ENCODE peak calls at places on chromosome 4, in six cellular contexts. One of them, this sample, is unnamed.

GRCh38 chr4:3420606-3420955 is 21.2 kb upstream of the HGFAC start:
- DNase-seq in H9: no peak
- DNase-seq in H1: no peak
- DNase-seq in trophoblast cell: no peak
- DNase-seq in mesenchymal stem cell: no peak
- DNase-seq in neuronal stem cell: no peak
- DNase-seq in this sample: no peak

GRCh38 chr4:22299678-22300077 is 216.2 kb downstream of the ADGRA3 start:
- DNase-seq in mesenchymal stem cell: no peak
- DNase-seq in H9: no peak
- DNase-seq in neuronal stem cell: no peak
- DNase-seq in trophoblast cell: no peak
- DNase-seq in H1: no peak
- DNase-seq in this sample: no peak

GRCh38 chr4:140630246-140630645 is 61.5 kb upstream of the UCP1 start:
- DNase-seq in mesenchymal stem cell: no peak
- DNase-seq in H9: no peak
- DNase-seq in H1: no peak
- DNase-seq in neuronal stem cell: no peak
- DNase-seq in trophoblast cell: no peak
- DNase-seq in this sample: no peak

GRCh38 chr4:11904117-11904535 is 475.4 kb upstream of the HS3ST1 start:
- DNase-seq in trophoblast cell: no peak
- DNase-seq in H1: no peak
- DNase-seq in neuronal stem cell: no peak
- DNase-seq in mesenchymal stem cell: no peak
- DNase-seq in H9: no peak
- DNase-seq in this sample: no peak

GRCh38 chr4:62014982-62015739 is 815.0 kb downstream of the ADGRL3 start:
- DNase-seq in H1: no peak
- DNase-seq in mesenchymal stem cell: no peak
- DNase-seq in H9: no peak
- DNase-seq in neuronal stem cell: no peak
- DNase-seq in trophoblast cell: no peak
- DNase-seq in this sample: no peak

GRCh38 chr4:60450054-60450453 is 750.1 kb upstream of the ADGRL3 start:
- DNase-seq in neuronal stem cell: no peak
- DNase-seq in mesenchymal stem cell: no peak
- DNase-seq in trophoblast cell: no peak
- DNase-seq in H1: no peak
- DNase-seq in H9: no peak
- DNase-seq in this sample: no peak

GRCh38 chr4:17545374-17546140 is 30.6 kb downstream of the CLRN2 start:
- DNase-seq in mesenchymal stem cell: no peak
- DNase-seq in H9: no peak
- DNase-seq in neuronal stem cell: no peak
- DNase-seq in trophoblast cell: no peak
- DNase-seq in H1: no peak
- DNase-seq in this sample: no peak

GRCh38 chr4:60682901-60683300 is 517.2 kb upstream of the ADGRL3 start:
- DNase-seq in H9: no peak
- DNase-seq in mesenchymal stem cell: no peak
- DNase-seq in H1: no peak
- DNase-seq in trophoblast cell: no peak
- DNase-seq in neuronal stem cell: no peak
- DNase-seq in this sample: peak

GRCh38 chr4:159290321-159291030 is 187.6 kb downstream of the RAPGEF2 start:
- DNase-seq in mesenchymal stem cell: no peak
- DNase-seq in H1: no peak
- DNase-seq in trophoblast cell: no peak
- DNase-seq in neuronal stem cell: no peak
- DNase-seq in H9: no peak
- DNase-seq in this sample: peak

GRCh38 chr4:102234243-102234838 is 110.9 kb downstream of the SLC39A8 start:
- DNase-seq in trophoblast cell: no peak
- DNase-seq in H9: no peak
- DNase-seq in H1: no peak
- DNase-seq in neuronal stem cell: no peak
- DNase-seq in mesenchymal stem cell: no peak
- DNase-seq in this sample: no peak

GRCh38 chr4:26256016-26256415 is 64.8 kb upstream of the RBPJ start:
- DNase-seq in trophoblast cell: no peak
- DNase-seq in neuronal stem cell: no peak
- DNase-seq in mesenchymal stem cell: no peak
- DNase-seq in H1: no peak
- DNase-seq in H9: no peak
- DNase-seq in this sample: peak

GRCh38 chr4:14404730-14405129 is 597.6 kb upstream of the CPEB2 start:
- DNase-seq in H1: no peak
- DNase-seq in mesenchymal stem cell: no peak
- DNase-seq in H9: no peak
- DNase-seq in trophoblast cell: no peak
- DNase-seq in neuronal stem cell: no peak
- DNase-seq in this sample: no peak

GRCh38 chr4:153110739-153111138 is 93.5 kb upstream of the TRIM2 start:
- DNase-seq in H9: no peak
- DNase-seq in neuronal stem cell: no peak
- DNase-seq in H1: no peak
- DNase-seq in trophoblast cell: peak
- DNase-seq in mesenchymal stem cell: no peak
- DNase-seq in this sample: no peak

GRCh38 chr4:184288451-184289178 is 70.9 kb upstream of the ENPP6 start:
- DNase-seq in H1: no peak
- DNase-seq in mesenchymal stem cell: no peak
- DNase-seq in H9: no peak
- DNase-seq in trophoblast cell: peak
- DNase-seq in neuronal stem cell: no peak
- DNase-seq in this sample: no peak

GRCh38 chr4:36292551-36293188 is 11.3 kb downstream of the DTHD1 start:
- DNase-seq in neuronal stem cell: no peak
- DNase-seq in trophoblast cell: no peak
- DNase-seq in H9: no peak
- DNase-seq in mesenchymal stem cell: no peak
- DNase-seq in H1: no peak
- DNase-seq in this sample: no peak

GRCh38 chr4:135316266-135316779 is 1114.7 kb upstream of the PABPC4L start:
- DNase-seq in mesenchymal stem cell: no peak
- DNase-seq in trophoblast cell: no peak
- DNase-seq in H1: no peak
- DNase-seq in H9: no peak
- DNase-seq in neuronal stem cell: no peak
- DNase-seq in this sample: no peak

GRCh38 chr4:110510955-110511544 is 35.1 kb downstream of the ENPEP start:
- DNase-seq in neuronal stem cell: peak
- DNase-seq in trophoblast cell: no peak
- DNase-seq in mesenchymal stem cell: peak
- DNase-seq in H9: no peak
- DNase-seq in H1: no peak
- DNase-seq in this sample: peak

GRCh38 chr4:175833574-175834350 is 21.7 kb upstream of the GPM6A start:
- DNase-seq in H1: no peak
- DNase-seq in neuronal stem cell: no peak
- DNase-seq in trophoblast cell: no peak
- DNase-seq in mesenchymal stem cell: no peak
- DNase-seq in H9: no peak
- DNase-seq in this sample: no peak

GRCh38 chr4:13092702-13093101 is 391.4 kb downstream of the RAB28 start:
- DNase-seq in mesenchymal stem cell: no peak
- DNase-seq in neuronal stem cell: no peak
- DNase-seq in H9: no peak
- DNase-seq in H1: no peak
- DNase-seq in trophoblast cell: no peak
- DNase-seq in this sample: no peak

GRCh38 chr4:156762851-156763250 is 208.7 kb downstream of the PDGFC start:
- DNase-seq in H1: no peak
- DNase-seq in mesenchymal stem cell: no peak
- DNase-seq in H9: no peak
- DNase-seq in neuronal stem cell: no peak
- DNase-seq in trophoblast cell: no peak
- DNase-seq in this sample: no peak

GRCh38 chr4:24063771-24064170 is 173.9 kb upstream of the PPARGC1A start:
- DNase-seq in neuronal stem cell: no peak
- DNase-seq in trophoblast cell: no peak
- DNase-seq in H1: no peak
- DNase-seq in mesenchymal stem cell: no peak
- DNase-seq in H9: no peak
- DNase-seq in this sample: no peak

GRCh38 chr4:4267981-4268380 is 20.0 kb upstream of the TMEM128 start:
- DNase-seq in mesenchymal stem cell: peak
- DNase-seq in H1: no peak
- DNase-seq in trophoblast cell: no peak
- DNase-seq in neuronal stem cell: no peak
- DNase-seq in H9: no peak
- DNase-seq in this sample: no peak

GRCh38 chr4:11729548-11729947 is 300.9 kb upstream of the HS3ST1 start:
- DNase-seq in neuronal stem cell: no peak
- DNase-seq in H9: no peak
- DNase-seq in H1: no peak
- DNase-seq in mesenchymal stem cell: peak
- DNase-seq in trophoblast cell: no peak
- DNase-seq in this sample: peak

GRCh38 chr4:173530326-173531062 is 465 bp upstream of the HAND2 start:
- DNase-seq in mesenchymal stem cell: no peak
- DNase-seq in H1: no peak
- DNase-seq in neuronal stem cell: no peak
- DNase-seq in trophoblast cell: no peak
- DNase-seq in H9: no peak
- DNase-seq in this sample: no peak

DNA sequence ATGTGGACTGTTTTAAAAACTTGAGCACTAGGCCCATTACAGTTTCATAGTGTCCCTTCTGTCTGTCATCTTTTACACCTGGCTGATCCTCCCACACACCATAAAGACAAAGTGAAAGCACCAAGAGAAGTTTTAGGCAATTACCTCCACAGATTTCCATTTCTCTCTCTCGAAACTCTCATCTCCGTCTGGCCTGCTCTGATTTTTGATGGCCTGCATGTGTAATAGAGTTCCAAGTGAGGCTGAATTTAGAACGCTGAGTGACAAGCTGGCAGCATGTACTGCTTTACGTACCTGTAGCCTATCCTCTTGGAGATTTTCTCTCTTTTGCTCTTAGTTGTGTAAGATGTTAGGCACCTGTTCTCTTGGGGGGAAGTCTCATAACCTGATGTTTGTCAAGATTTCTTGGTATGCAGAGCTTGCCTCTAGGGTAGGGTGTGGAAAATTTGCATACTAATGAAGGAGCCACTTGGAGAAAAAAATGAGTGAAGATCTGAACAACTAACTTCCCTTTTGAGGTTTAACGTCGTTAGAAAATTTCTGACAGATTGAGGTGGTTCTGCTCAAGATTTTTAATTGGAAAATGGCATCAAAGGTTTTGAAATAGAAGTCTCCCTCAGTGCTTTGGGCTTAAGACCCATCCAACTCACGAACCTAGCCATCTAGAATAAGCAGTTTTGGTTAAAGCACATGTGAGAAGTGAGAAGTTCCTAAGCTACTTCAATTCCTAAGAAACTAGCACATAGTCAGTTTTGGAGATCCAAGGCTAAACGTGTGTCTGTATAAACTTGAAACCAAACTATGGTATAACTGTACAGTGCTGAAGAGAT is 57.6 kb upstream of the RAP1GDS1 start:
- DNase-seq in trophoblast cell: no peak
- DNase-seq in neuronal stem cell: no peak
- DNase-seq in H1: no peak
- DNase-seq in H9: no peak
- DNase-seq in mesenchymal stem cell: no peak
- DNase-seq in this sample: no peak
- H4K8ac ChIP-seq in trophoblast cell: no peak
- H4K8ac ChIP-seq in neuronal stem cell: no peak
- H4K8ac ChIP-seq in H1: no peak
- H4K8ac ChIP-seq in H9: no peak
- H4K8ac ChIP-seq in mesenchymal stem cell: no peak
- H4K8ac ChIP-seq in this sample: no peak

GRCh38 chr4:40514409-40515025 is 115.1 kb downstream of the RBM47 start:
- DNase-seq in trophoblast cell: no peak
- DNase-seq in mesenchymal stem cell: no peak
- DNase-seq in H9: no peak
- DNase-seq in neuronal stem cell: no peak
- DNase-seq in H1: no peak
- DNase-seq in this sample: no peak

GRCh38 chr4:40516651-40517050 is 113.0 kb downstream of the RBM47 start:
- DNase-seq in trophoblast cell: peak
- DNase-seq in mesenchymal stem cell: no peak
- DNase-seq in H9: peak
- DNase-seq in H1: no peak
- DNase-seq in neuronal stem cell: no peak
- DNase-seq in this sample: no peak

GRCh38 chr4:40515037-40515397 is 114.6 kb downstream of the RBM47 start:
- DNase-seq in neuronal stem cell: no peak
- DNase-seq in H9: no peak
- DNase-seq in mesenchymal stem cell: no peak
- DNase-seq in H1: no peak
- DNase-seq in trophoblast cell: peak
- DNase-seq in this sample: peak

GRCh38 chr4:40511017-40511614 is 118.5 kb downstream of the RBM47 start:
- DNase-seq in mesenchymal stem cell: no peak
- DNase-seq in H9: no peak
- DNase-seq in H1: no peak
- DNase-seq in trophoblast cell: no peak
- DNase-seq in neuronal stem cell: no peak
- DNase-seq in this sample: no peak

GRCh38 chr4:40515398-40516293 is 114.0 kb downstream of the RBM47 start:
- DNase-seq in mesenchymal stem cell: peak
- DNase-seq in H1: no peak
- DNase-seq in neuronal stem cell: no peak
- DNase-seq in trophoblast cell: peak
- DNase-seq in H9: peak
- DNase-seq in this sample: no peak
- H4K91ac ChIP-seq in mesenchymal stem cell: no peak
- H4K91ac ChIP-seq in H1: no peak
- H4K91ac ChIP-seq in neuronal stem cell: no peak
- H4K91ac ChIP-seq in trophoblast cell: peak
- H4K91ac ChIP-seq in H9: no peak
- H4K91ac ChIP-seq in this sample: no peak

GRCh38 chr4:79575709-79576479 is 167.9 kb upstream of the GK2 start:
- DNase-seq in mesenchymal stem cell: no peak
- DNase-seq in neuronal stem cell: no peak
- DNase-seq in H1: no peak
- DNase-seq in H9: no peak
- DNase-seq in trophoblast cell: peak
- DNase-seq in this sample: no peak
- H4K8ac ChIP-seq in mesenchymal stem cell: no peak
- H4K8ac ChIP-seq in neuronal stem cell: no peak
- H4K8ac ChIP-seq in H1: no peak
- H4K8ac ChIP-seq in H9: no peak
- H4K8ac ChIP-seq in trophoblast cell: no peak
- H4K8ac ChIP-seq in this sample: no peak

DNA sequence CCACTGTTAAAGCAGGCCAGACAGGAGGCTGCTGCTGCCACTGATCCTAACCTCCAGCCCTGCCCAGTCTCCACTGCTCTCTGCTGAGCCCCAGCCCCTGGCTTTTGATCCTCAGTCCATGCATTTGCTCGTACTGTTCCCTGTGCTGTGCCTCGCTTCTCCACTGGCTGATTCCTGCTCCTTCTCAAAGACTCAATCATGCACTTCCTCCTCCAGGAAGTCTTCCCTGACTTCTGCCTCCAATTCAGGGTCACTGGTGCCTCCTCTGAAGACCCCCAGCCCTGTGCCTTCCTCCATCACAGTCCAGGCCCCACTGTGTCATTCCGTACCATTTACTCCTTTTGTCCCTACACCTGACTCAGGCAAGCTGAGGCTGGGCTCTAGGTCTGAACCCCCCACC is 230.6 kb upstream of the PSAPL1 start:
- DNase-seq in mesenchymal stem cell: no peak
- DNase-seq in H1: no peak
- DNase-seq in H9: no peak
- DNase-seq in trophoblast cell: no peak
- DNase-seq in neuronal stem cell: no peak
- DNase-seq in this sample: no peak
- H4K91ac ChIP-seq in mesenchymal stem cell: no peak
- H4K91ac ChIP-seq in H1: no peak
- H4K91ac ChIP-seq in H9: no peak
- H4K91ac ChIP-seq in trophoblast cell: no peak
- H4K91ac ChIP-seq in neuronal stem cell: no peak
- H4K91ac ChIP-seq in this sample: no peak